ENCODE peak calls at places on chromosome 10, in ten cellular contexts. G is amygdala; V is stimulated activated naive CD8-positive, alpha-beta T cell treated with anti-CD3 and anti-CD28 coated beads, Interleukin-15, amount 100 ng/mL, for 72 hours; X is dermis blood vessel endothelial cell; T is stimulated activated CD8-positive, alpha-beta memory T cell treated with anti-CD3 and anti-CD28 coated beads, Interleukin-4, amount 100 ng/mL, for 48 hours; B is activated CD8-positive, alpha-beta memory T cell treated with anti-CD3 and anti-CD28 coated beads, Interleukin-2, amount 10 ng/mL, durations not matched to agents 7 days and 5 days; H is HCT116; Y is fibroblast of pulmonary artery; O is H9; E is LoVo. I is an unnamed sample.
A peak's percentile ranks its signal among the peaks of the same experiment; 100 is the strongest.

GRCh38 chr10:133015816-133016462 is 71.8 kb upstream of the ADGRA1 start:
- DNase-seq in G (no peak), V (no peak), X (no peak), T (no peak), B (no peak), H (no peak), Y (no peak), O (no peak), E (no peak), I (no peak)

GRCh38 chr10:130621231-130621775 is 485.1 kb downstream of the GLRX3 start:
- DNase-seq in G (no peak), V (no peak), X (no peak), T (no peak), B (no peak), H (no peak), Y (no peak), O (no peak), E (no peak), I (no peak)

GRCh38 chr10:14356921-14357320 is 26.2 kb upstream of the FRMD4A start:
- DNase-seq in G (no peak), V (no peak), X (no peak), T (no peak), B (no peak), H (no peak), Y (peak; percentile 37), O (no peak), E (no peak), I (no peak)

GRCh38 chr10:33309410-33309809 is 25.1 kb downstream of the NRP1 start:
- DNase-seq in G (no peak), V (no peak), X (peak; percentile 50), T (no peak), B (no peak), H (no peak), Y (no peak), O (no peak), E (no peak), I (no peak)

GRCh38 chr10:132883391-132883881 is 58.9 kb downstream of the CFAP46 start:
- DNase-seq in G (no peak), V (no peak), X (no peak), T (no peak), B (no peak), H (no peak), Y (no peak), O (no peak), E (no peak), I (no peak)

GRCh38 chr10:51804861-51805260 is 105.5 kb upstream of the CSTF2T start:
- DNase-seq in G (no peak), V (no peak), X (no peak), T (no peak), B (no peak), H (no peak), Y (peak; percentile 22), O (no peak), E (no peak), I (peak; percentile 2)

GRCh38 chr10:52701647-52702046 is 70.9 kb downstream of the MBL2 start:
- DNase-seq in G (no peak), V (no peak), X (no peak), T (no peak), B (no peak), H (no peak), Y (no peak), O (no peak), E (no peak), I (peak; percentile 22)

GRCh38 chr10:70379581-70380176 is 2.7 kb downstream of the LRRC20 start:
- DNase-seq in G (no peak), V (no peak), X (peak; percentile 18), T (peak; percentile 36), B (no peak), H (no peak), Y (no peak), O (peak; percentile 64), E (no peak), I (no peak)

GRCh38 chr10:72847681-72848080 is 45.9 kb upstream of the OIT3 start:
- DNase-seq in G (no peak), V (no peak), X (no peak), T (no peak), B (no peak), H (no peak), Y (no peak), O (no peak), E (no peak), I (no peak)

GRCh38 chr10:102612964-102613275 is 31.4 kb upstream of the TRIM8 start:
- DNase-seq in G (no peak), V (peak; percentile 43), X (peak; percentile 69), T (peak; percentile 68), B (no peak), H (no peak), Y (no peak), O (no peak), E (no peak), I (no peak)

GRCh38 chr10:31926765-31927596 is 1.6 kb downstream of the ARHGAP12 start:
- DNase-seq in G (no peak), V (no peak), X (peak; percentile 20), T (no peak), B (no peak), H (no peak), Y (no peak), O (no peak), E (no peak), I (no peak)

GRCh38 chr10:27893320-27894014 is 105.4 kb downstream of the ODAD2 start:
- DNase-seq in G (no peak), V (no peak), X (peak; percentile 85), T (no peak), B (no peak), H (peak; percentile 84), Y (no peak), O (no peak), E (peak; percentile 9), I (peak; percentile 57)

GRCh38 chr10:128470302-128470962 is 344.2 kb upstream of the MKI67 start:
- DNase-seq in G (no peak), V (no peak), X (no peak), T (no peak), B (no peak), H (no peak), Y (no peak), O (no peak), E (no peak), I (no peak)

GRCh38 chr10:92241158-92241500 is 49.7 kb downstream of the CPEB3 start:
- DNase-seq in G (no peak), V (no peak), X (peak; percentile 5), T (no peak), B (no peak), H (no peak), Y (no peak), O (no peak), E (peak; percentile 13), I (no peak)

GRCh38 chr10:101145145-101145544 is 14.0 kb downstream of the TLX1 start:
- DNase-seq in G (no peak), V (no peak), X (no peak), T (no peak), B (no peak), H (no peak), Y (no peak), O (no peak), E (no peak), I (no peak)

GRCh38 chr10:14116837-14117236 is 213.9 kb downstream of the FRMD4A start:
- DNase-seq in G (no peak), V (no peak), X (no peak), T (no peak), B (no peak), H (no peak), Y (no peak), O (no peak), E (no peak), I (no peak)

GRCh38 chr10:15859865-15860691 is at the start of gene MINDY3:
- DNase-seq in G (peak; percentile 86), V (peak; percentile 72), X (peak; percentile 63), T (peak; percentile 85), B (peak; percentile 90), H (peak; percentile 79), Y (peak; percentile 80), O (peak; percentile 76), E (peak; percentile 84), I (peak; percentile 38)

GRCh38 chr10:77889277-77889903 is 37.2 kb downstream of the DLG5 start:
- DNase-seq in G (peak; percentile 50), V (no peak), X (no peak), T (no peak), B (no peak), H (peak; percentile 80), Y (no peak), O (peak; percentile 92), E (peak; percentile 43), I (no peak)

GRCh38 chr10:25701651-25702050 is 232.4 kb upstream of the MYO3A start:
- DNase-seq in G (no peak), V (no peak), X (no peak), T (no peak), B (no peak), H (no peak), Y (no peak), O (peak; percentile 58), E (no peak), I (no peak)

GRCh38 chr10:104122273-104123107 is 519 bp downstream of the SFR1 start:
- DNase-seq in G (no peak), V (no peak), X (peak; percentile 43), T (no peak), B (no peak), H (no peak), Y (no peak), O (no peak), E (no peak), I (no peak)

GRCh38 chr10:97179731-97180366 is 5.9 kb downstream of the SLIT1 start:
- DNase-seq in G (peak; percentile 63), V (no peak), X (no peak), T (no peak), B (no peak), H (no peak), Y (no peak), O (peak; percentile 90), E (no peak), I (no peak)

GRCh38 chr10:110947061-110947595 is 27.7 kb downstream of the SHOC2 start:
- DNase-seq in G (no peak), V (no peak), X (no peak), T (no peak), B (no peak), H (no peak), Y (no peak), O (no peak), E (no peak), I (no peak)

GRCh38 chr10:112904000-112904399 is 46.0 kb upstream of the TCF7L2 start:
- DNase-seq in G (no peak), V (no peak), X (peak; percentile 28), T (no peak), B (no peak), H (peak; percentile 27), Y (peak; percentile 38), O (no peak), E (peak; percentile 82), I (peak; percentile 21)

GRCh38 chr10:11243425-11244222 is 226.0 kb downstream of the CELF2 start:
- DNase-seq in G (no peak), V (no peak), X (no peak), T (no peak), B (no peak), H (no peak), Y (no peak), O (no peak), E (no peak), I (no peak)

GRCh38 chr10:101008823-101009423 is 9.3 kb downstream of the LZTS2 start:
- DNase-seq in G (peak; percentile 80), V (no peak), X (no peak), T (no peak), B (no peak), H (no peak), Y (no peak), O (no peak), E (no peak), I (no peak)

GRCh38 chr10:122151121-122151694 is 119.9 kb upstream of the BTBD16 start:
- DNase-seq in G (no peak), V (no peak), X (no peak), T (no peak), B (no peak), H (no peak), Y (no peak), O (no peak), E (no peak), I (no peak)

GRCh38 chr10:101840741-101841453 is 2.7 kb downstream of the KCNIP2 start:
- DNase-seq in G (peak; percentile 86), V (peak; percentile 84), X (peak; percentile 93), T (peak; percentile 87), B (peak; percentile 86), H (peak; percentile 72), Y (peak; percentile 87), O (peak; percentile 93), E (peak; percentile 63), I (peak; percentile 51)

GRCh38 chr10:4385491-4385890 is 440.5 kb upstream of the AKR1E2 start:
- DNase-seq in G (no peak), V (no peak), X (no peak), T (no peak), B (no peak), H (no peak), Y (no peak), O (no peak), E (no peak), I (no peak)